ENCODE peak calls at places on chromosome 9, in seven cellular contexts. One of them, this sample, is unnamed.
A peak's percentile ranks its signal among the peaks of the same experiment; 100 is the strongest.

GRCh38 chr9:82499337-82499736 is 510.8 kb downstream of the SPATA31D1 start:
- DNase-seq in BJ: no peak
- DNase-seq in right lobe of liver: no peak
- DNase-seq in AG04450: no peak
- DNase-seq in foreskin fibroblast: no peak
- DNase-seq in HCT116: no peak
- DNase-seq in heart right ventricle: no peak
- DNase-seq in this sample: no peak

GRCh38 chr9:112750111-112750766 is at the start of gene SNX30:
- DNase-seq in BJ: no peak
- DNase-seq in right lobe of liver: peak; percentile 94
- DNase-seq in AG04450: peak; percentile 57
- DNase-seq in foreskin fibroblast: peak; percentile 91
- DNase-seq in HCT116: peak; percentile 62
- DNase-seq in heart right ventricle: peak; percentile 89
- DNase-seq in this sample: peak; percentile 52

GRCh38 chr9:89792189-89793123 is 187.6 kb downstream of the GADD45G start:
- DNase-seq in BJ: no peak
- DNase-seq in right lobe of liver: peak; percentile 63
- DNase-seq in AG04450: no peak
- DNase-seq in foreskin fibroblast: no peak
- DNase-seq in HCT116: no peak
- DNase-seq in heart right ventricle: no peak
- DNase-seq in this sample: no peak

GRCh38 chr9:97501177-97501971 is at the start of gene TMOD1:
- DNase-seq in BJ: no peak
- DNase-seq in right lobe of liver: peak; percentile 86
- DNase-seq in AG04450: no peak
- DNase-seq in foreskin fibroblast: peak; percentile 34
- DNase-seq in HCT116: peak; percentile 23
- DNase-seq in heart right ventricle: peak; percentile 71
- DNase-seq in this sample: no peak

GRCh38 chr9:130933114-130934046 is 5.7 kb downstream of the FIBCD1 start:
- DNase-seq in BJ: peak; percentile 45
- DNase-seq in right lobe of liver: no peak
- DNase-seq in AG04450: no peak
- DNase-seq in foreskin fibroblast: peak; percentile 79
- DNase-seq in HCT116: no peak
- DNase-seq in heart right ventricle: no peak
- DNase-seq in this sample: peak; percentile 16

GRCh38 chr9:9337129-9337528 is 1275.7 kb downstream of the PTPRD start:
- DNase-seq in BJ: no peak
- DNase-seq in right lobe of liver: no peak
- DNase-seq in AG04450: no peak
- DNase-seq in foreskin fibroblast: no peak
- DNase-seq in HCT116: no peak
- DNase-seq in heart right ventricle: no peak
- DNase-seq in this sample: no peak

GRCh38 chr9:92463387-92463786 is 18.9 kb downstream of the ASPN start:
- DNase-seq in BJ: no peak
- DNase-seq in right lobe of liver: no peak
- DNase-seq in AG04450: no peak
- DNase-seq in foreskin fibroblast: no peak
- DNase-seq in HCT116: no peak
- DNase-seq in heart right ventricle: no peak
- DNase-seq in this sample: no peak

GRCh38 chr9:16730162-16730561 is 140.3 kb downstream of the BNC2 start:
- DNase-seq in BJ: no peak
- DNase-seq in right lobe of liver: no peak
- DNase-seq in AG04450: no peak
- DNase-seq in foreskin fibroblast: no peak
- DNase-seq in HCT116: no peak
- DNase-seq in heart right ventricle: no peak
- DNase-seq in this sample: no peak

GRCh38 chr9:34171753-34172535 is 6.9 kb upstream of the UBAP1 start:
- DNase-seq in BJ: no peak
- DNase-seq in right lobe of liver: no peak
- DNase-seq in AG04450: no peak
- DNase-seq in foreskin fibroblast: no peak
- DNase-seq in HCT116: no peak
- DNase-seq in heart right ventricle: no peak
- DNase-seq in this sample: no peak

GRCh38 chr9:81264516-81264915 is 424.8 kb downstream of the TLE1 start:
- DNase-seq in BJ: no peak
- DNase-seq in right lobe of liver: no peak
- DNase-seq in AG04450: no peak
- DNase-seq in foreskin fibroblast: peak; percentile 26
- DNase-seq in HCT116: no peak
- DNase-seq in heart right ventricle: peak; percentile 36
- DNase-seq in this sample: peak; percentile 41

GRCh38 chr9:110835404-110835803 is 166.8 kb downstream of the MUSK start:
- DNase-seq in BJ: peak; percentile 73
- DNase-seq in right lobe of liver: no peak
- DNase-seq in AG04450: peak; percentile 74
- DNase-seq in foreskin fibroblast: peak; percentile 84
- DNase-seq in HCT116: peak; percentile 6
- DNase-seq in heart right ventricle: no peak
- DNase-seq in this sample: peak; percentile 79

GRCh38 chr9:121853617-121854395 is 202.4 kb downstream of the DAB2IP start:
- DNase-seq in BJ: no peak
- DNase-seq in right lobe of liver: no peak
- DNase-seq in AG04450: no peak
- DNase-seq in foreskin fibroblast: no peak
- DNase-seq in HCT116: no peak
- DNase-seq in heart right ventricle: no peak
- DNase-seq in this sample: no peak

GRCh38 chr9:69500925-69501324 is 171.2 kb downstream of the APBA1 start:
- DNase-seq in BJ: no peak
- DNase-seq in right lobe of liver: no peak
- DNase-seq in AG04450: no peak
- DNase-seq in foreskin fibroblast: no peak
- DNase-seq in HCT116: no peak
- DNase-seq in heart right ventricle: no peak
- DNase-seq in this sample: no peak

GRCh38 chr9:87792831-87793288 is 66.9 kb downstream of the CTSL start:
- DNase-seq in BJ: peak; percentile 19
- DNase-seq in right lobe of liver: no peak
- DNase-seq in AG04450: peak; percentile 18
- DNase-seq in foreskin fibroblast: peak; percentile 78
- DNase-seq in HCT116: peak; percentile 63
- DNase-seq in heart right ventricle: peak; percentile 68
- DNase-seq in this sample: no peak

GRCh38 chr9:122684851-122685250 is 9.9 kb downstream of the OR1L3 start:
- DNase-seq in BJ: no peak
- DNase-seq in right lobe of liver: no peak
- DNase-seq in AG04450: no peak
- DNase-seq in foreskin fibroblast: no peak
- DNase-seq in HCT116: no peak
- DNase-seq in heart right ventricle: no peak
- DNase-seq in this sample: no peak

GRCh38 chr9:69806642-69807041 is 14.0 kb upstream of the CFAP95 start:
- DNase-seq in BJ: no peak
- DNase-seq in right lobe of liver: no peak
- DNase-seq in AG04450: no peak
- DNase-seq in foreskin fibroblast: no peak
- DNase-seq in HCT116: no peak
- DNase-seq in heart right ventricle: no peak
- DNase-seq in this sample: no peak

GRCh38 chr9:106322741-106323140 is 540.2 kb upstream of the ZNF462 start:
- DNase-seq in BJ: no peak
- DNase-seq in right lobe of liver: no peak
- DNase-seq in AG04450: no peak
- DNase-seq in foreskin fibroblast: no peak
- DNase-seq in HCT116: no peak
- DNase-seq in heart right ventricle: no peak
- DNase-seq in this sample: no peak

GRCh38 chr9:108439967-108440366 is 415.8 kb downstream of the ACTL7B start:
- DNase-seq in BJ: peak; percentile 76
- DNase-seq in right lobe of liver: no peak
- DNase-seq in AG04450: no peak
- DNase-seq in foreskin fibroblast: peak; percentile 71
- DNase-seq in HCT116: no peak
- DNase-seq in heart right ventricle: no peak
- DNase-seq in this sample: no peak

GRCh38 chr9:78539904-78540303 is 243.0 kb downstream of the PSAT1 start:
- DNase-seq in BJ: peak; percentile 73
- DNase-seq in right lobe of liver: peak; percentile 69
- DNase-seq in AG04450: peak; percentile 4
- DNase-seq in foreskin fibroblast: peak; percentile 93
- DNase-seq in HCT116: no peak
- DNase-seq in heart right ventricle: no peak
- DNase-seq in this sample: peak; percentile 74

GRCh38 chr9:489198-490197 is 274.8 kb downstream of the DOCK8 start:
- DNase-seq in BJ: no peak
- DNase-seq in right lobe of liver: peak; percentile 82
- DNase-seq in AG04450: no peak
- DNase-seq in foreskin fibroblast: no peak
- DNase-seq in HCT116: no peak
- DNase-seq in heart right ventricle: no peak
- DNase-seq in this sample: no peak

GRCh38 chr9:136110082-136111061 is 8.3 kb downstream of the TMEM250 start:
- DNase-seq in BJ: no peak
- DNase-seq in right lobe of liver: no peak
- DNase-seq in AG04450: no peak
- DNase-seq in foreskin fibroblast: no peak
- DNase-seq in HCT116: no peak
- DNase-seq in heart right ventricle: no peak
- DNase-seq in this sample: no peak

GRCh38 chr9:19408316-19408692 is 505 bp upstream of the ACER2 start:
- DNase-seq in BJ: no peak
- DNase-seq in right lobe of liver: peak; percentile 69
- DNase-seq in AG04450: no peak
- DNase-seq in foreskin fibroblast: no peak
- DNase-seq in HCT116: no peak
- DNase-seq in heart right ventricle: peak; percentile 74
- DNase-seq in this sample: no peak

GRCh38 chr9:28915256-28915930 is 1342.1 kb upstream of the C9orf72 start:
- DNase-seq in BJ: no peak
- DNase-seq in right lobe of liver: no peak
- DNase-seq in AG04450: no peak
- DNase-seq in foreskin fibroblast: no peak
- DNase-seq in HCT116: no peak
- DNase-seq in heart right ventricle: no peak
- DNase-seq in this sample: no peak

GRCh38 chr9:133576591-133577462 is 32.4 kb downstream of the FAM163B start:
- DNase-seq in BJ: no peak
- DNase-seq in right lobe of liver: no peak
- DNase-seq in AG04450: no peak
- DNase-seq in foreskin fibroblast: no peak
- DNase-seq in HCT116: no peak
- DNase-seq in heart right ventricle: peak; percentile 45
- DNase-seq in this sample: no peak

GRCh38 chr9:123757547-123757946 is 172.4 kb downstream of the DENND1A start:
- DNase-seq in BJ: no peak
- DNase-seq in right lobe of liver: no peak
- DNase-seq in AG04450: no peak
- DNase-seq in foreskin fibroblast: no peak
- DNase-seq in HCT116: no peak
- DNase-seq in heart right ventricle: no peak
- DNase-seq in this sample: no peak

GRCh38 chr9:95078934-95079333 is 238.6 kb downstream of the FANCC start:
- DNase-seq in BJ: no peak
- DNase-seq in right lobe of liver: no peak
- DNase-seq in AG04450: no peak
- DNase-seq in foreskin fibroblast: no peak
- DNase-seq in HCT116: no peak
- DNase-seq in heart right ventricle: no peak
- DNase-seq in this sample: no peak
- TF ChIP-seq CTCF in BJ: peak; percentile 8
- TF ChIP-seq CTCF in right lobe of liver: no peak
- TF ChIP-seq CTCF in AG04450: no peak
- TF ChIP-seq CTCF in foreskin fibroblast: no peak
- TF ChIP-seq CTCF in HCT116: no peak
- TF ChIP-seq CTCF in heart right ventricle: no peak
- TF ChIP-seq CTCF in this sample: no peak

GRCh38 chr9:126677188-126678084 is 63.7 kb downstream of the LMX1B start:
- DNase-seq in BJ: no peak
- DNase-seq in right lobe of liver: no peak
- DNase-seq in AG04450: no peak
- DNase-seq in foreskin fibroblast: no peak
- DNase-seq in HCT116: no peak
- DNase-seq in heart right ventricle: no peak
- DNase-seq in this sample: no peak
- H3K4me3 ChIP-seq in BJ: no peak overlapping the region
- H3K4me3 ChIP-seq in right lobe of liver: no peak overlapping the region
- H3K4me3 ChIP-seq in AG04450: no peak overlapping the region
- H3K4me3 ChIP-seq in foreskin fibroblast: no peak overlapping the region
- H3K4me3 ChIP-seq in HCT116: no peak overlapping the region
- H3K4me3 ChIP-seq in heart right ventricle: no peak overlapping the region
- H3K4me3 ChIP-seq in this sample: no peak overlapping the region

GRCh38 chr9:127565231-127565630 is 46.8 kb upstream of the STXBP1 start:
- DNase-seq in BJ: no peak
- DNase-seq in right lobe of liver: no peak
- DNase-seq in AG04450: no peak
- DNase-seq in foreskin fibroblast: no peak
- DNase-seq in HCT116: no peak
- DNase-seq in heart right ventricle: no peak
- DNase-seq in this sample: no peak

GRCh38 chr9:127561491-127562270 is 50.4 kb upstream of the STXBP1 start:
- DNase-seq in BJ: peak; percentile 98
- DNase-seq in right lobe of liver: no peak
- DNase-seq in AG04450: peak; percentile 95
- DNase-seq in foreskin fibroblast: peak; percentile 100
- DNase-seq in HCT116: peak; percentile 97
- DNase-seq in heart right ventricle: peak; percentile 78
- DNase-seq in this sample: peak; percentile 94

GRCh38 chr9:127563579-127563978 is 48.5 kb upstream of the STXBP1 start:
- DNase-seq in BJ: no peak
- DNase-seq in right lobe of liver: no peak
- DNase-seq in AG04450: no peak
- DNase-seq in foreskin fibroblast: no peak
- DNase-seq in HCT116: no peak
- DNase-seq in heart right ventricle: no peak
- DNase-seq in this sample: no peak

GRCh38 chr9:127562271-127562780 is 49.8 kb upstream of the STXBP1 start:
- DNase-seq in BJ: no peak
- DNase-seq in right lobe of liver: no peak
- DNase-seq in AG04450: no peak
- DNase-seq in foreskin fibroblast: no peak
- DNase-seq in HCT116: no peak
- DNase-seq in heart right ventricle: no peak
- DNase-seq in this sample: no peak

GRCh38 chr9:127562841-127563523 is 49.1 kb upstream of the STXBP1 start:
- DNase-seq in BJ: no peak
- DNase-seq in right lobe of liver: no peak
- DNase-seq in AG04450: no peak
- DNase-seq in foreskin fibroblast: peak; percentile 74
- DNase-seq in HCT116: no peak
- DNase-seq in heart right ventricle: no peak
- DNase-seq in this sample: no peak
- TF ChIP-seq CTCF in BJ: no peak
- TF ChIP-seq CTCF in right lobe of liver: no peak
- TF ChIP-seq CTCF in AG04450: no peak
- TF ChIP-seq CTCF in foreskin fibroblast: no peak
- TF ChIP-seq CTCF in HCT116: no peak
- TF ChIP-seq CTCF in heart right ventricle: peak; percentile 8
- TF ChIP-seq CTCF in this sample: no peak

DNA sequence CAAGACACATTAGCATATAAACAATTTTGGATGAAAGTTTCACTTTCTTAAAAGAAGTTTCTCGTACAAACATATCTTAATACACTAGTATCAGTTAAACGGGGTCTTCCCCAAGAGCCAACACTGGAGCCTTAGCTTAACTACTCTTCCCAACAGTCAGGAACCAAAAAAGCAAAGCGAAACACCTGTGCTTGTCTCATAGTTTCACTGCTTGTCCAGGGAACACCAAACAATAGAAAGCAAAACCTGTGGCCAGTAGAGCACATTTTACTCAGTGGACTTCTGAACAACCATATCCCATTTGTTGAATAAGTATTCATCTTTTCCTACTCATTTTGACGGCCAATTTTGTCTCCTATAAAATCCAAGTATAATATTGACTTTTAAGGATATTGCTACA is 391.4 kb downstream of the ELAVL2 start:
- DNase-seq in BJ: no peak
- DNase-seq in right lobe of liver: no peak
- DNase-seq in AG04450: no peak
- DNase-seq in foreskin fibroblast: no peak
- DNase-seq in HCT116: no peak
- DNase-seq in heart right ventricle: no peak
- DNase-seq in this sample: no peak
- H3K4me3 ChIP-seq in BJ: no peak overlapping the region
- H3K4me3 ChIP-seq in right lobe of liver: peak overlapping the region; percentile 23
- H3K4me3 ChIP-seq in AG04450: no peak overlapping the region
- H3K4me3 ChIP-seq in foreskin fibroblast: no peak overlapping the region
- H3K4me3 ChIP-seq in HCT116: no peak overlapping the region
- H3K4me3 ChIP-seq in heart right ventricle: no peak overlapping the region
- H3K4me3 ChIP-seq in this sample: no peak overlapping the region

This sample was measured in astrocyte of the cerebellum.